ENCODE peak calls at places on chromosomes 3 and 15, in six cellular contexts. E is bronchial epithelial cell, G is ovary, L is PC-3, Q is fibroblast of villous mesenchyme, J is NT2/D1. O is an unnamed sample.

GRCh38 chr3:112847692-112848091 is 1.0 kb upstream of the CD200R1L start:
- DNase-seq in E (no peak), G (no peak), L (no peak), Q (no peak), J (no peak), O (no peak)

GRCh38 chr15:75554717-75555116 is 24.4 kb downstream of the PTPN9 start:
- DNase-seq in E (peak; percentile 62), G (no peak), L (no peak), Q (peak; percentile 33), J (no peak), O (peak; percentile 80)

GRCh38 chr3:36663666-36664291 is 100.6 kb downstream of the DCLK3 start:
- DNase-seq in E (peak; percentile 69), G (no peak), L (no peak), Q (no peak), J (no peak), O (no peak)

GRCh38 chr3:12051586-12051985 is 47.4 kb downstream of the SYN2 start:
- DNase-seq in E (no peak), G (no peak), L (no peak), Q (no peak), J (no peak), O (no peak)

GRCh38 chr3:107524214-107525100 is 1.7 kb downstream of the BBX start:
- DNase-seq in E (peak; percentile 35), G (peak; percentile 74), L (peak; percentile 63), Q (peak; percentile 62), J (no peak), O (no peak)

GRCh38 chr3:113601240-113601639 is 68.9 kb downstream of the SIDT1 start:
- DNase-seq in E (no peak), G (no peak), L (no peak), Q (no peak), J (no peak), O (no peak)

GRCh38 chr15:84832446-84833040 is 15.4 kb downstream of the ALPK3 start:
- DNase-seq in E (no peak), G (no peak), L (peak; percentile 11), Q (no peak), J (no peak), O (no peak)

GRCh38 chr3:117695321-117695720 is 985.7 kb downstream of the TUSC7 start:
- DNase-seq in E (peak; percentile 3), G (no peak), L (no peak), Q (no peak), J (no peak), O (peak; percentile 38)

GRCh38 chr15:92068121-92068520 is 214.6 kb downstream of the SLCO3A1 start:
- DNase-seq in E (no peak), G (no peak), L (no peak), Q (no peak), J (no peak), O (no peak)

GRCh38 chr15:90869601-90870353 is 1.4 kb downstream of the FURIN start:
- DNase-seq in E (peak; percentile 89), G (no peak), L (peak; percentile 90), Q (peak; percentile 87), J (peak; percentile 46), O (peak; percentile 66)

GRCh38 chr15:71697236-71697635 is 113.1 kb upstream of the NR2E3 start:
- DNase-seq in E (no peak), G (no peak), L (no peak), Q (no peak), J (no peak), O (no peak)

GRCh38 chr3:52204337-52205073 is 6.5 kb downstream of the ALAS1 start:
- DNase-seq in E (peak; percentile 95), G (no peak), L (peak; percentile 66), Q (no peak), J (no peak), O (no peak)

GRCh38 chr3:197197334-197197733 is 101.1 kb downstream of the DLG1 start:
- DNase-seq in E (no peak), G (no peak), L (no peak), Q (no peak), J (no peak), O (no peak)

GRCh38 chr3:126472277-126473006 is 3.2 kb downstream of the ZXDC start:
- DNase-seq in E (peak; percentile 96), G (no peak), L (peak; percentile 39), Q (peak; percentile 95), J (no peak), O (peak; percentile 41)

GRCh38 chr3:11140054-11140712 is 14.1 kb upstream of the HRH1 start:
- DNase-seq in E (peak; percentile 67), G (no peak), L (peak; percentile 85), Q (no peak), J (no peak), O (no peak)

GRCh38 chr3:149120051-149120972 is 9.1 kb upstream of the HPS3 start:
- DNase-seq in E (peak; percentile 67), G (no peak), L (peak; percentile 86), Q (peak; percentile 80), J (peak; percentile 51), O (no peak)

GRCh38 chr3:72675243-72675642 is 173.0 kb downstream of the SHQ1 start:
- DNase-seq in E (no peak), G (no peak), L (no peak), Q (no peak), J (no peak), O (no peak)

GRCh38 chr3:143977326-143978262 is 6.0 kb downstream of the DIPK2A start:
- DNase-seq in E (no peak), G (no peak), L (peak; percentile 21), Q (peak; percentile 55), J (no peak), O (no peak)

GRCh38 chr3:72032435-72033118 is 247.6 kb upstream of the PROK2 start:
- DNase-seq in E (no peak), G (no peak), L (no peak), Q (no peak), J (no peak), O (no peak)

GRCh38 chr15:76366714-76367113 is 30.1 kb downstream of the ISL2 start:
- DNase-seq in E (no peak), G (no peak), L (no peak), Q (no peak), J (no peak), O (no peak)

GRCh38 chr15:31483053-31483923 is 156.7 kb downstream of the KLF13 start:
- DNase-seq in E (no peak), G (no peak), L (no peak), Q (peak; percentile 17), J (no peak), O (no peak)

GRCh38 chr15:83955806-83956265 is 279.7 kb upstream of the GOLGA6L4 start:
- DNase-seq in E (no peak), G (no peak), L (no peak), Q (no peak), J (no peak), O (no peak)

GRCh38 chr3:150374975-150375374 is 33.1 kb upstream of the TSC22D2 start:
- DNase-seq in E (no peak), G (no peak), L (no peak), Q (no peak), J (no peak), O (no peak)

GRCh38 chr3:37770938-37771918 is 90.5 kb upstream of the CTDSPL start:
- DNase-seq in E (no peak), G (peak; percentile 64), L (no peak), Q (no peak), J (no peak), O (no peak)

GRCh38 chr3:127768346-127769008 is 53.8 kb downstream of the MGLL start:
- DNase-seq in E (peak; percentile 95), G (no peak), L (peak; percentile 95), Q (peak; percentile 94), J (no peak), O (peak; percentile 85)

GRCh38 chr3:46285931-46286330 is 43.7 kb downstream of the CCR3 start:
- DNase-seq in E (no peak), G (no peak), L (no peak), Q (no peak), J (no peak), O (no peak)

DNA sequence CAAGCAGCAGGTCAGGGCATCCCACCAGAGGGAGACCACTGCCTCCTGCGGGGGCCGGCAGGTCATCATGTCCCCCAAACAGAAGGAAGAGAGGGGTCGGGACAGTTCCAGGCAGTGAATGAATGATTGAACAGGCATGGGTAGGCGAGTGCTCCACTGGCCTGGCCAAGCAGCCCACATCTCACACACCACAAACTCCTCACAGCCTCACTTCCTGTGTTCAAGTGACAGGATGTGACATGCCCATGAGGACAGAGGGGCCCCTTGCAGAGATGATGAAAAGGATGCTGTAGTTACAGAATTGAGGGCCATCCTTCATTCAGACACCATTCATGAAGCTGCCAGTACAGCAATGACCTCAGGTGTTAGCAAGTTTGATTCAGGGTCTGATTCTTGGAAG is 3.7 kb downstream of the IQSEC1 start:
- DNase-seq in E (no peak), G (no peak), L (no peak), Q (no peak), J (no peak), O (no peak)
- H3K4me3 ChIP-seq in E (no peak overlapping the region), G (no peak overlapping the region), L (no peak overlapping the region), Q (no peak overlapping the region), J (no peak overlapping the region), O (no peak overlapping the region)

DNA sequence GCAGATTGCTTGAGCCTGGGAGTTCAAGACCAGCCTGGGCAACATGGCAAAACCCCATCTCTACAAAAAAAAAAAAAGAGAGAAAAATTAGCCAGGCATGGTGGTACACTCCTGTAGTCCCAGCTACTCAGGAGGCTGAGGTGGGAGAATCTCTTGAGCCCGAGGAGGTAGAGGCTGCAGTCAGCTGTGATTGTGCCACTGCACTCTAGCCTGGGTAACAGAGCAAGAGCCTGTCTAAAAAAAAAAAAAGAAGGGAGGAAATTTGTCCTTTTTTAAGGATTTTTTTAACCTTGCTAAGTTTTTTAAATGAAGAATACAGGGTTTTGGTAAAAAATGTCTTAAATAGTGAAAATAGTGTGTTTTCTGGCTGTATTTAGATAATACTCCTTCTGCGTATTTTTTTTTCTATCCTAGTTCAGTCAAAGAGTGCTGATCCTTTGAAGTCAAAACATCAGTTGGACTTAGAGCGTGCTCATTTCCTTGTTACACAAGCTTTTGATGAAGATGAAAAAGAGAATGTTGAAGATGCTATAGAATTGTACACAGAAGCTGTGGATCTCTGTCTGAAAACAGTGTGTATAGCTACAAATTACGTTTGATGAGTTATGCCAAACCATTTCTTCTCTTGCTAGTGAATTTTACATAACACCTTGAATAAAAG is 11.1 kb downstream of the CAPN7 start:
- DNase-seq in E (no peak), G (no peak), L (no peak), Q (no peak), J (no peak), O (no peak)
- H3K4me3 ChIP-seq in E (no peak overlapping the region), G (no peak overlapping the region), L (no peak overlapping the region), Q (no peak overlapping the region), J (no peak overlapping the region), O (no peak overlapping the region)

GRCh38 chr3:152470893-152471292 is 202.2 kb downstream of the MBNL1 start:
- DNase-seq in E (no peak), G (no peak), L (no peak), Q (no peak), J (no peak), O (no peak)

GRCh38 chr3:152474585-152474984 is 205.9 kb downstream of the MBNL1 start:
- DNase-seq in E (peak; percentile 67), G (no peak), L (peak; percentile 74), Q (peak; percentile 90), J (peak; percentile 42), O (peak; percentile 69)

GRCh38 chr3:152470095-152470494 is 201.4 kb downstream of the MBNL1 start:
- DNase-seq in E (no peak), G (no peak), L (no peak), Q (no peak), J (no peak), O (no peak)

GRCh38 chr3:152472606-152472954 is 203.9 kb downstream of the MBNL1 start:
- DNase-seq in E (no peak), G (no peak), L (no peak), Q (no peak), J (no peak), O (no peak)

GRCh38 chr3:152471814-152472605 is 203.3 kb downstream of the MBNL1 start:
- DNase-seq in E (peak; percentile 50), G (peak; percentile 51), L (peak; percentile 77), Q (peak; percentile 74), J (peak; percentile 18), O (peak; percentile 10)
- H3K4me3 ChIP-seq in E (no peak overlapping the region), G (no peak overlapping the region), L (peak overlapping the region; percentile 11), Q (peak overlapping the region; percentile 30), J (no peak overlapping the region), O (no peak overlapping the region)

GRCh38 chr3:129793356-129793755 is 100.2 kb downstream of the TMCC1 start:
- DNase-seq in E (peak; percentile 41), G (no peak), L (peak; percentile 48), Q (no peak), J (no peak), O (no peak)
- H3K4me3 ChIP-seq in E (peak overlapping the region; percentile 30), G (no peak overlapping the region), L (peak overlapping the region; percentile 90), Q (no peak overlapping the region), J (no peak overlapping the region), O (no peak overlapping the region)